ENCODE peak calls at places on chromosomes 5 and 9, in ten cellular contexts. R, K, M, J, D, Q, N, A, X and H are unnamed samples. For H3K4me1, the result is how much of the 10 kb centered on the place peaks cover.

GRCh38 chr5:133286483-133286882 is 234.7 kb downstream of the HSPA4 start:
- DNase-seq in K (no peak), A (no peak), X (no peak), Q (no peak), J (no peak), D (no peak), M (no peak), N (no peak), R (no peak), H (no peak)

GRCh38 chr5:179142434-179143198 is 82.4 kb downstream of the ZNF354C start:
- DNase-seq in M (no peak), X (no peak), Q (peak), J (peak), K (no peak), D (no peak), R (no peak), A (no peak), N (no peak), H (no peak)

GRCh38 chr9:92642599-92642998 is 27.3 kb downstream of the IPPK start:
- DNase-seq in N (no peak), A (no peak), M (no peak), J (no peak), Q (no peak), X (no peak), K (no peak), R (no peak), D (no peak), H (no peak)

GRCh38 chr9:129626944-129627297 is 958 bp downstream of the NTMT1 start:
- DNase-seq in N (no peak), M (no peak), K (no peak), D (no peak), X (no peak), Q (peak), J (peak), A (no peak), R (no peak), H (no peak)

GRCh38 chr9:69755205-69755604 is 4.6 kb downstream of the PTAR1 start:
- DNase-seq in K (no peak), M (no peak), J (no peak), X (no peak), N (no peak), A (no peak), Q (no peak), D (no peak), R (no peak), H (no peak)

GRCh38 chr5:151141535-151141934 is 16.0 kb downstream of the ANXA6 start:
- DNase-seq in N (no peak), J (no peak), D (no peak), A (no peak), M (no peak), R (peak), Q (no peak), K (no peak), X (no peak), H (no peak)

GRCh38 chr5:33688041-33688980 is 203.5 kb downstream of the ADAMTS12 start:
- DNase-seq in R (no peak), Q (no peak), J (no peak), D (no peak), M (no peak), X (no peak), K (no peak), N (no peak), A (no peak), H (no peak)

GRCh38 chr9:33921967-33922895 is 105.3 kb downstream of the UBE2R2 start:
- DNase-seq in X (no peak), N (no peak), D (peak), K (no peak), M (no peak), A (no peak), J (no peak), Q (peak), R (no peak), H (no peak)

GRCh38 chr9:121278535-121279169 is 10.7 kb downstream of the GSN start:
- DNase-seq in M (no peak), D (peak), X (peak), R (peak), A (no peak), K (no peak), J (peak), N (no peak), Q (peak), H (no peak)

GRCh38 chr5:39815701-39816100 is 390.9 kb upstream of the DAB2 start:
- DNase-seq in Q (peak), M (no peak), D (no peak), R (no peak), J (no peak), N (no peak), K (no peak), X (no peak), A (no peak), H (no peak)

GRCh38 chr9:132099741-132100407 is 20.2 kb upstream of the MED27 start:
- DNase-seq in A (no peak), R (no peak), X (no peak), J (no peak), D (no peak), N (no peak), Q (no peak), M (no peak), K (no peak), H (no peak)

GRCh38 chr5:99379187-99379586 is 450.4 kb upstream of the CHD1 start:
- DNase-seq in D (no peak), Q (no peak), X (no peak), K (no peak), N (no peak), R (no peak), J (no peak), A (no peak), M (peak), H (no peak)

GRCh38 chr5:72130342-72130741 is 23.1 kb downstream of the MAP1B start:
- DNase-seq in J (no peak), A (no peak), X (no peak), R (no peak), K (no peak), N (no peak), D (no peak), M (no peak), Q (no peak), H (no peak)

GRCh38 chr5:72126796-72127195 is 19.5 kb downstream of the MAP1B start:
- DNase-seq in K (no peak), R (no peak), X (no peak), A (no peak), Q (no peak), N (no peak), J (no peak), M (no peak), D (no peak), H (no peak)

GRCh38 chr5:72133212-72133990 is 26.1 kb downstream of the MAP1B start:
- DNase-seq in R (no peak), N (no peak), J (no peak), A (no peak), D (no peak), K (no peak), Q (no peak), M (no peak), X (no peak), H (no peak)

GRCh38 chr5:72125931-72126620 is 18.8 kb downstream of the MAP1B start:
- DNase-seq in J (no peak), R (no peak), A (no peak), Q (peak), K (no peak), D (no peak), X (no peak), N (no peak), M (no peak), H (no peak)

DNA sequence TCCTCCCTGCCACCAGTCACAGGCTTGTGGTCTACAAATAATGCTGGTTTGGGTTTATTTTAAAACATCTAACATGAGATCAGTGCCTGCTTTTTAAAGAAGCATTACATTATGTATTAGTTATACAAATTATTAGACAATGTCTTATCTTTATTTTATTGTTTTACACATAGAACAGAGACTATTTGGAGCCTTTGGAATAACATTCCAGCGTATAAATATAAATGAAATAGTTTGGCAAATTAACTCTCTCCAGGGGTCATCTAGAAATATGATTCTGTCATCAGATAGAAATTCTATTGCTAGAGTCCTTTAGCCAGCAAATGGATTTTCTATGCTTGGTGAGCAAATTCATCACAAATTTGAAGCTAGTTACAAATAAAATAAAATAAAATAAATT is 22.5 kb downstream of the MAP1B start:
- DNase-seq in K (no peak), M (no peak), A (no peak), X (no peak), R (no peak), N (no peak), Q (no peak), D (no peak), J (no peak), H (no peak)
- H3K4me1 ChIP-seq in K (under half), M (under half), A (half or more), X (under half), R (under half), N (under half), Q (under half), D (under half), J (under half), H (under half)

GRCh38 chr9:14203366-14204056 is 110.4 kb downstream of the NFIB start:
- DNase-seq in K (peak), N (peak), Q (no peak), J (no peak), M (no peak), R (peak), A (no peak), D (no peak), X (peak), H (no peak)
- H3K27ac ChIP-seq in K (peak), N (peak), Q (no peak), J (no peak), M (no peak), R (peak), A (peak), D (no peak), X (peak), H (peak)

DNA sequence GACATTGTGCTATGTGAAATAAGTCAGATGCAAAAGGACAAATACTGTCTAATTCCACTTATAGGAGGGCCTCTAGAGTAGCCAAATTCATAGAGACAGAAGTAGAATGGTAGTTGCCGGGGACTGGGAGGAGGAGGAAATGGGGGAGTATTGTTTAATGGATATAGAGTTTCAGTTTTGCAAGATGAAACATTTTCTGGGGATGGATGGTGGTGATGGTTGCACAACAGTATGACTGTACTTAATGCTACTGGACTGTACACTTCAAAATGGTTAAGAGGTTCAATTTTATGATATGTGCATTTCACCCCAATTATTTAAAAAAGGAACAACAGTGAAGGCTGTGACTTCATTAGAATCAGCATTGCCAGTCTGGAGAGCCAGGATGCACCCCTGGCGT is 130.6 kb upstream of the STC2 start:
- DNase-seq in M (no peak), X (no peak), Q (peak), N (no peak), A (no peak), J (no peak), D (no peak), R (no peak), K (no peak), H (no peak)
- H3K4me1 ChIP-seq in M (under half), X (under half), Q (under half), N (under half), A (under half), J (under half), D (under half), R (under half), K (under half), H (under half)

GRCh38 chr9:124357591-124358361 is 57.5 kb downstream of the PSMB7 start:
- DNase-seq in M (no peak), Q (peak), X (peak), K (no peak), D (no peak), J (no peak), N (no peak), R (no peak), A (no peak), H (no peak)

GRCh38 chr9:124360277-124360676 is 55.0 kb downstream of the PSMB7 start:
- DNase-seq in A (no peak), N (no peak), M (no peak), R (no peak), K (no peak), J (no peak), X (no peak), D (no peak), Q (no peak), H (no peak)

GRCh38 chr9:124359841-124360240 is 55.4 kb downstream of the PSMB7 start:
- DNase-seq in A (no peak), R (no peak), Q (no peak), N (no peak), M (no peak), D (no peak), X (no peak), K (no peak), J (no peak), H (no peak)

GRCh38 chr9:124358617-124359016 is 56.6 kb downstream of the PSMB7 start:
- DNase-seq in A (no peak), M (no peak), X (no peak), Q (no peak), K (no peak), R (no peak), J (no peak), D (no peak), N (no peak), H (no peak)

GRCh38 chr9:124359426-124359825 is 55.8 kb downstream of the PSMB7 start:
- DNase-seq in X (no peak), J (no peak), Q (no peak), M (no peak), A (no peak), R (no peak), N (no peak), K (no peak), D (no peak), H (no peak)
- H3K27ac ChIP-seq in X (no peak), J (no peak), Q (no peak), M (no peak), A (no peak), R (no peak), N (no peak), K (no peak), D (no peak), H (no peak)

DNA sequence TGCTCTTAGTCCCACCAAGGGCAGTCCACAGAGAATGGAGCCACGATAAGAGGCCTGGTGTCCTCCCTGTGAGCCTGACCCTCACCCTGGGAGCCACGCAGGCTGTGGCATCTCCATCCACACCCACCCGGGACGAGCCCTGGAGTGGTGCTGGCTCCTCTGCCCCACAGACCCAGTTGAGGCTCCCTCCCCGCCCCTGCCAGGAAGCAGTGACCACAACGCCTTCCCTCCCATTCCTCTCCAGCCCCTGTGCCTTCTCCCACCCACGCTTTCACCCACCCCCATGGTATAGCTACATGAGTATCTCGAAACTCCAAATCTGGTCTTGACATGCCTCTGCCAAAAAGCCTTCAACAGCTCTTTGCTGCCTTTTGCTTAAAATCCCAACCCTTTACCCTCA is 57.9 kb downstream of the SEMA4D start:
- DNase-seq in J (no peak), X (no peak), R (peak), K (no peak), Q (no peak), M (no peak), D (no peak), A (no peak), N (no peak), H (no peak)
- H3K4me1 ChIP-seq in J (half or more), X (under half), R (under half), K (half or more), Q (half or more), M (under half), D (under half), A (under half), N (under half), H (half or more)

GRCh38 chr5:1374030-1374679 is 29.3 kb upstream of the CLPTM1L start:
- DNase-seq in M (no peak), J (no peak), D (no peak), R (no peak), K (no peak), Q (no peak), X (no peak), N (no peak), A (no peak), H (no peak)

GRCh38 chr5:1371602-1372342 is 26.9 kb upstream of the CLPTM1L start:
- DNase-seq in N (no peak), X (no peak), Q (no peak), D (no peak), M (no peak), K (no peak), A (no peak), J (no peak), R (no peak), H (no peak)

GRCh38 chr5:1375871-1376850 is 31.3 kb upstream of the CLPTM1L start:
- DNase-seq in A (no peak), N (no peak), K (no peak), M (no peak), D (no peak), R (no peak), J (no peak), X (peak), Q (no peak), H (no peak)

GRCh38 chr5:1376921-1377320 is 32.0 kb upstream of the CLPTM1L start:
- DNase-seq in K (no peak), R (peak), A (no peak), N (no peak), J (no peak), D (no peak), M (no peak), Q (no peak), X (no peak), H (no peak)

GRCh38 chr5:1374680-1375055 is 29.8 kb upstream of the CLPTM1L start:
- DNase-seq in A (no peak), K (no peak), X (no peak), Q (no peak), R (no peak), J (no peak), D (no peak), N (peak), M (no peak), H (no peak)
- H3K27ac ChIP-seq in A (no peak), K (no peak), X (no peak), Q (no peak), R (no peak), J (no peak), D (no peak), N (no peak), M (no peak), H (no peak)

DNA sequence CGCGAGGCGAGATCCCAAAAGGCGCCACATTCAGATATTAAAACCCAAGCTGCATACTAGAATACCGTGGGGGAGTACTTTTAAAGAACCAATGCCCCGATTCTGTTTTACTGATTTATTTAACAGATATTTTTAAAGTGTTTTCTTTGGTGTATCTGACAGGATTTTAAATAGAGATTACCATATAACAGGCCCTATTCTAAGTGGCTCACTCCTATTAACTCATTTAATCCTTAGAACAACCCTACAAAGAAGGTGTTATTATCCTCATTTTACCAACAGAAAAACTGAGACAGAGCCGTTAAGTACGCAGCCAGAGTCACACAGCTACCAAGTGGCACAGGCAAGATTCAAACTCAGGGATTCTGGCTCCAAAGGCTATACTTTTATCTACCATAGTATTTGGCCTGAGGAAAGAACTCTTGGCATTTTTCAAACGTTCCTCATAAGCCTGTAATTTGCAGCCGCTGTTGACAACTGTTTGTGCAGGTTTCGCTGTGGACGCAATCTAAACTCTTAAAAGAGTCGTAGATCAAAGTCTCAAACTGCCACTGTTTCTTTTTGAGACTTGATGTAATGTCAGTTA is 550 bp upstream of the TMEM245 start:
- DNase-seq in Q (no peak), D (no peak), N (no peak), M (no peak), R (no peak), X (no peak), J (no peak), A (no peak), K (no peak), H (no peak)
- H3K4me1 ChIP-seq in Q (under half), D (under half), N (under half), M (under half), R (under half), X (under half), J (under half), A (under half), K (under half), H (under half)